ENCODE peak calls at places on chromosomes 16 and 17, in nine cellular contexts. E, C, S, J, F, N, K, V and M are unnamed samples.

GRCh38 chr16:88064889-88065746 is 113.9 kb downstream of the BANP start:
- DNase-seq in E (no peak), C (no peak), S (no peak), J (no peak), F (no peak), N (no peak), K (no peak), V (no peak), M (no peak)

GRCh38 chr16:50596762-50597450 is 48.7 kb downstream of the NKD1 start:
- DNase-seq in E (no peak), C (no peak), S (no peak), J (no peak), F (no peak), N (no peak), K (no peak), V (no peak), M (no peak)

GRCh38 chr16:80585764-80586163 is 45.0 kb downstream of the DYNLRB2 start:
- DNase-seq in E (no peak), C (no peak), S (no peak), J (no peak), F (no peak), N (no peak), K (no peak), V (no peak), M (no peak)

GRCh38 chr16:77987772-77988171 is 34.6 kb upstream of the CLEC3A start:
- DNase-seq in E (no peak), C (no peak), S (no peak), J (no peak), F (no peak), N (no peak), K (no peak), V (no peak), M (no peak)

GRCh38 chr16:89604764-89605163 is 8.7 kb upstream of the DPEP1 start:
- DNase-seq in E (no peak), C (no peak), S (no peak), J (no peak), F (no peak), N (no peak), K (no peak), V (no peak), M (no peak)

GRCh38 chr16:80723091-80723490 is 81.3 kb downstream of the CDYL2 start:
- DNase-seq in E (no peak), C (no peak), S (no peak), J (no peak), F (no peak), N (no peak), K (no peak), V (no peak), M (no peak)

GRCh38 chr17:48134912-48135480 is 27.4 kb downstream of the SNX11 start:
- DNase-seq in E (no peak), C (no peak), S (no peak), J (no peak), F (no peak), N (no peak), K (no peak), V (no peak), M (no peak)

GRCh38 chr16:27222499-27223225 is 19.3 kb downstream of the KDM8 start:
- DNase-seq in E (peak), C (no peak), S (peak), J (peak), F (peak), N (no peak), K (no peak), V (no peak), M (peak)

GRCh38 chr16:2090819-2091721 is 43.3 kb downstream of the TSC2 start:
- DNase-seq in E (peak), C (no peak), S (no peak), J (peak), F (no peak), N (no peak), K (no peak), V (peak), M (no peak)

GRCh38 chr16:80583466-80583865 is 42.7 kb downstream of the DYNLRB2 start:
- DNase-seq in E (no peak), C (no peak), S (peak), J (no peak), F (no peak), N (no peak), K (no peak), V (no peak), M (no peak)

GRCh38 chr17:57534863-57535651 is 210.0 kb downstream of the CCDC182 start:
- DNase-seq in E (no peak), C (no peak), S (no peak), J (no peak), F (no peak), N (no peak), K (no peak), V (no peak), M (no peak)

GRCh38 chr17:68601565-68602266 is 549 bp upstream of the FAM20A start:
- DNase-seq in E (no peak), C (no peak), S (no peak), J (no peak), F (no peak), N (no peak), K (no peak), V (no peak), M (no peak)

GRCh38 chr17:52383493-52384100 is 225.1 kb upstream of the CA10 start:
- DNase-seq in E (peak), C (peak), S (peak), J (no peak), F (no peak), N (peak), K (no peak), V (peak), M (no peak)

GRCh38 chr17:40663252-40663651 is 1.7 kb downstream of the KRT222 start:
- DNase-seq in E (no peak), C (no peak), S (no peak), J (no peak), F (no peak), N (no peak), K (no peak), V (no peak), M (no peak)

GRCh38 chr16:83847371-83848225 is 39.8 kb downstream of the HSBP1 start:
- DNase-seq in E (no peak), C (no peak), S (no peak), J (no peak), F (peak), N (no peak), K (no peak), V (no peak), M (no peak)

GRCh38 chr17:37386462-37386861 is 10.7 kb downstream of the C17orf78 start:
- DNase-seq in E (no peak), C (no peak), S (no peak), J (no peak), F (no peak), N (no peak), K (no peak), V (no peak), M (no peak)

GRCh38 chr17:47189732-47190621 is 882 bp upstream of the CDC27 start:
- DNase-seq in E (no peak), C (no peak), S (no peak), J (no peak), F (no peak), N (no peak), K (no peak), V (no peak), M (no peak)

GRCh38 chr17:20010099-20010863 is 1.1 kb downstream of the SPECC1 start:
- DNase-seq in E (peak), C (peak), S (peak), J (no peak), F (peak), N (peak), K (no peak), V (peak), M (no peak)

GRCh38 chr17:74972973-74973328 is 392 bp upstream of the HID1 start:
- DNase-seq in E (no peak), C (no peak), S (no peak), J (no peak), F (no peak), N (no peak), K (no peak), V (no peak), M (no peak)
- H3K27ac ChIP-seq in E (no peak), C (peak), S (no peak), J (no peak), F (no peak), N (no peak), K (peak), V (no peak), M (no peak)

GRCh38 chr16:21033707-21034106 is 116.9 kb downstream of the DNAH3 start:
- DNase-seq in E (peak), C (no peak), S (no peak), J (peak), F (no peak), N (no peak), K (no peak), V (no peak), M (no peak)

GRCh38 chr16:21037736-21038135 is 112.9 kb downstream of the DNAH3 start:
- DNase-seq in E (no peak), C (no peak), S (no peak), J (no peak), F (no peak), N (no peak), K (no peak), V (no peak), M (no peak)

GRCh38 chr16:21038197-21038596 is 112.4 kb downstream of the DNAH3 start:
- DNase-seq in E (no peak), C (no peak), S (no peak), J (no peak), F (no peak), N (no peak), K (no peak), V (no peak), M (no peak)

GRCh38 chr16:21036471-21036870 is 114.2 kb downstream of the DNAH3 start:
- DNase-seq in E (no peak), C (no peak), S (no peak), J (no peak), F (no peak), N (no peak), K (no peak), V (no peak), M (no peak)

GRCh38 chr16:21037168-21037567 is 113.5 kb downstream of the DNAH3 start:
- DNase-seq in E (no peak), C (no peak), S (no peak), J (no peak), F (no peak), N (no peak), K (no peak), V (no peak), M (no peak)
- H3K27ac ChIP-seq in E (no peak), C (no peak), S (no peak), J (no peak), F (no peak), N (no peak), K (no peak), V (no peak), M (no peak)

GRCh38 chr17:16352838-16353701 is at the start of gene CENPV:
- DNase-seq in E (peak), C (peak), S (peak), J (peak), F (no peak), N (no peak), K (no peak), V (peak), M (peak)
- H3K27ac ChIP-seq in E (peak), C (peak), S (peak), J (peak), F (peak), N (peak), K (peak), V (no peak), M (peak)

DNA sequence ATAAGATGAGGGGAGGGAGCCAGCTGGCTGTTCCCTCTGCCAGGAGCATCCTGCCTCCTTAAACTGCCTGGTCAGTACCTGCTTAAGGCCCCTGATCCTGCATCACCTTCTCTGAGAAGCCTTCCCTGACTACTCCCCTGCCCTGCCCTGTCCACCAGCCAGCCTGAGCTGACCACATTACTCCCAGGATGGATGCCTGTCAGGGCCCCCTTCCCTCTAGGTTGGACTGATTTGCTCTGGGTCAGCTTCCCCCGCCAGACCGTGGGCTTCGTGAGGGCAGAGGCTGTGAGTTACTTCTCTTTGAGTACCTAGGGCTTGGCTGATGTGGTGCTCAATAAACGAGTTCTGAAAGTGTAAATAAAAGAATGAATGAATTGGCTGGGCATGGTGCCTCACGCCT is 63.3 kb downstream of the WSB1 start:
- DNase-seq in E (no peak), C (no peak), S (no peak), J (no peak), F (no peak), N (no peak), K (no peak), V (no peak), M (no peak)
- H3K27ac ChIP-seq in E (no peak), C (no peak), S (no peak), J (no peak), F (no peak), N (no peak), K (no peak), V (no peak), M (no peak)

DNA sequence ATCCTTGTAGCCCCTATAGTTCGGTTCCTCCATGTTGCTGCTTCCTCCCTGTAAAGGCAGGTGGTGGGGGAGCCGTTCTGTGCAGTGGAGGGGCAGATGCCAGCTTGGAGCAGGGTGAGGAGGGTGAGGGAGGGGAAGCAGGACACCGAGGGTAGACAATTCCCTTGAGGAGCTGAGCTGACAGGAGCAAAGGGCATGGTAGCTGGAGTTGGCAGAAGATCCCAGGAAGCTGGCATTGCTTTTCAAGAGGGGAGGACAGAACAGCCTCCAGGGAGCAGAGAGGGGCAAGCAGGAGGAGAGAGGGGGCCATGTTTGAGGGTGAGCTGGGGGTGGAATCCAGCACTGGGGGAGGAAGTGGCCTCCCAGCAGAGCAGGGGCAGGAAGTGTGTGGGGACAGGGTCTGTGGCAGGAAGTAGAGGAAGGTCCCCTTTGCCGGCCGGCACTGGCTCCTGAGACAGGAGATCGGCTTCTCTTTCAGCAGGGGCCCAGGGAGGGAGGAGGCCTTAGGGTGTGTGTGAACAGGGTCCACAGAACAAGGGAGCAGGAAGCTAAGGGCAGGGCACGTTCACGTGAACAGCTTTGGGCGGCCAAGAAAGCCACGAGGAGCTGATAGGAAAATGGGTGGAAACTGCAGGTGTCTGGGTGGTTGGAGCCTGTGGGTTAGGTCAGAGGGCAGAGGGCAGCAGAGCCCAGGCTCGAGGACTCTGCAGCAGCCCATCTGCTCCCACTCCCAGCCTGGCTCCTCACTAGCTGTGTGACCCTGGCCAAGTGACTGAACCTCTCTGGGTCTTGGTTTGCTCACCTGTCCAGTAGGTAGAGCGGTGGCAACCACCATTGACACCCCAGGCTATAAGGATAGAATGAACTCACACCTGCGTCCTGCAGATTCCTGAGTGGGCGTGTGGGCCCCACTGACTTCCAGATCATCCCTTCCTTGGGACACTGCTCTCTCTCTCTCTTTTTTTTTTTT is 17.5 kb upstream of the SPNS2 start:
- DNase-seq in E (no peak), C (no peak), S (no peak), J (no peak), F (no peak), N (no peak), K (no peak), V (no peak), M (no peak)
- H3K27ac ChIP-seq in E (no peak), C (no peak), S (no peak), J (no peak), F (no peak), N (no peak), K (no peak), V (peak), M (no peak)

DNA sequence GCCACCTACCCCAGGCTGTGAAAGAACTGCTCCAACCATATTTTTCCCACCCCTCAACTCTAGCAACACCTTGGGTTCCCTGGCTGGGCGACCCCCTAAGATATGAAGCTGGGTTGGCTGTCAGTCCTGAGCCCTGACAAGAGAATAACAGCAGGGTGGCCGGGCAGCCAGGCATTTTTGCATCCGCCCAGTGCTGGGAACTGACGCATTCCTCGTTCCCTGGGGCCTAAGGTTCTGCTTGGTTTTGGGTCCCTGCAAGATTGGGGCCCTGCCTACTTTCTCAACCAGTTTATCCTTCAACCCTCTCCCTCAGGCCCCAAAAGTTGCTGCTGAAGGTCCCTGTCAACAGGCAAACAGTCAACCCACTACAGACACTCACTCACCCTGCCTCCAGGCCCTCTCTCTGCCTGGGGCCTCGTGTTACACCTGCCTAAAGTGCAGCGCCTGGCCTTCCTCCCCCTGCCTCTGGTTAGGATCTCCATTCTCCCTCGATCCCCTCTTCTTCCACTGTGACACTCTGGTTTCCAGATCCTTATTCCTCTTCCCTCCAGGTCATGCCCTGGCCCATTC is 151.5 kb downstream of the STX8 start:
- DNase-seq in E (no peak), C (no peak), S (no peak), J (no peak), F (no peak), N (no peak), K (no peak), V (no peak), M (no peak)
- H3K27ac ChIP-seq in E (no peak), C (no peak), S (no peak), J (no peak), F (no peak), N (no peak), K (no peak), V (no peak), M (no peak)

GRCh38 chr17:8143581-8144400 is 8.4 kb downstream of the PER1 start:
- DNase-seq in E (no peak), C (no peak), S (no peak), J (no peak), F (no peak), N (no peak), K (no peak), V (no peak), M (no peak)
- H3K27ac ChIP-seq in E (no peak), C (no peak), S (no peak), J (no peak), F (peak), N (no peak), K (no peak), V (no peak), M (peak)

DNA sequence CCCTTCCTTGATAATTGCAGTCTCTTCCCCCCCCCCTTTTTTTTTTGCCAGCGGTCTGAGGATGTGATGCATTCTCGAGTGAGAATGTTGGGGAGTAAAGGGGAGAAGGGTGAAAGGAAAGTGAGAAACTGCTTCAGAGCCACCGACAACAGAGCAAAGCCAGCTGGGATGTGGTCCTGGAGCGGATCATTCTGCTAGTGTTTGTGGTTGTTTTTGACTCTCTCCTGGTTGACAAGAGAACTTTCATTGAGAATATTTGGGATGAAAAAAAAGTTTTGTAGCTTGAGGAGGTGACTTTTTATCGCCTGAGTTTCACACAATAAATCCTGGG is 1.3 kb downstream of the NF1 start:
- DNase-seq in E (peak), C (no peak), S (no peak), J (no peak), F (no peak), N (no peak), K (no peak), V (no peak), M (no peak)
- H3K27ac ChIP-seq in E (peak), C (peak), S (peak), J (peak), F (peak), N (peak), K (peak), V (peak), M (peak)